ENCODE peak calls at places on chromosomes 16 and 17, in five cellular contexts. One of them, this sample, is unnamed.

GRCh38 chr17:17440938-17441730 is 35.7 kb upstream of the MED9 start:
- DNase-seq in GM12878: no peak
- DNase-seq in transverse colon: no peak
- DNase-seq in breast epithelium: no peak
- DNase-seq in endothelial cell of umbilical vein: no peak
- DNase-seq in this sample: no peak

GRCh38 chr16:15690296-15690695 is 40.3 kb downstream of the NDE1 start:
- DNase-seq in GM12878: no peak
- DNase-seq in transverse colon: no peak
- DNase-seq in breast epithelium: no peak
- DNase-seq in endothelial cell of umbilical vein: no peak
- DNase-seq in this sample: no peak

GRCh38 chr16:78715673-78716072 is 616.2 kb downstream of the WWOX start:
- DNase-seq in GM12878: no peak
- DNase-seq in transverse colon: no peak
- DNase-seq in breast epithelium: no peak
- DNase-seq in endothelial cell of umbilical vein: no peak
- DNase-seq in this sample: no peak

GRCh38 chr17:48552453-48553189 is 7.7 kb upstream of the HOXB2 start:
- DNase-seq in GM12878: no peak
- DNase-seq in transverse colon: no peak
- DNase-seq in breast epithelium: no peak
- DNase-seq in endothelial cell of umbilical vein: no peak
- DNase-seq in this sample: no peak

GRCh38 chr16:89275837-89276720 is 58.6 kb downstream of the ZNF778 start:
- DNase-seq in GM12878: no peak
- DNase-seq in transverse colon: no peak
- DNase-seq in breast epithelium: no peak
- DNase-seq in endothelial cell of umbilical vein: no peak
- DNase-seq in this sample: no peak

GRCh38 chr16:88934066-88934667 is 42.8 kb downstream of the CBFA2T3 start:
- DNase-seq in GM12878: no peak
- DNase-seq in transverse colon: no peak
- DNase-seq in breast epithelium: no peak
- DNase-seq in endothelial cell of umbilical vein: no peak
- DNase-seq in this sample: no peak

GRCh38 chr17:67829331-67829730 is 4.0 kb downstream of the BPTF start:
- DNase-seq in GM12878: peak
- DNase-seq in transverse colon: no peak
- DNase-seq in breast epithelium: no peak
- DNase-seq in endothelial cell of umbilical vein: no peak
- DNase-seq in this sample: no peak

GRCh38 chr17:50841949-50842354 is 6.6 kb downstream of the WFIKKN2 start:
- DNase-seq in GM12878: no peak
- DNase-seq in transverse colon: peak
- DNase-seq in breast epithelium: peak
- DNase-seq in endothelial cell of umbilical vein: peak
- DNase-seq in this sample: peak

GRCh38 chr17:83053779-83054451 is 25.5 kb upstream of the METRNL start:
- DNase-seq in GM12878: no peak
- DNase-seq in transverse colon: no peak
- DNase-seq in breast epithelium: no peak
- DNase-seq in endothelial cell of umbilical vein: no peak
- DNase-seq in this sample: no peak

GRCh38 chr16:52837251-52837650 is 215.4 kb downstream of the CHD9NB start:
- DNase-seq in GM12878: no peak
- DNase-seq in transverse colon: no peak
- DNase-seq in breast epithelium: no peak
- DNase-seq in endothelial cell of umbilical vein: no peak
- DNase-seq in this sample: no peak

GRCh38 chr16:4846503-4846900 is 586 bp downstream of the GLYR1 start:
- DNase-seq in GM12878: no peak
- DNase-seq in transverse colon: peak
- DNase-seq in breast epithelium: peak
- DNase-seq in endothelial cell of umbilical vein: peak
- DNase-seq in this sample: peak

GRCh38 chr16:79274197-79274596 is 326.3 kb downstream of the MAF start:
- DNase-seq in GM12878: no peak
- DNase-seq in transverse colon: no peak
- DNase-seq in breast epithelium: no peak
- DNase-seq in endothelial cell of umbilical vein: no peak
- DNase-seq in this sample: no peak

GRCh38 chr17:79033741-79034501 is 10.0 kb downstream of the C1QTNF1 start:
- DNase-seq in GM12878: no peak
- DNase-seq in transverse colon: no peak
- DNase-seq in breast epithelium: peak
- DNase-seq in endothelial cell of umbilical vein: no peak
- DNase-seq in this sample: peak

GRCh38 chr16:68289621-68290329 is 21.0 kb downstream of the SLC7A6OS start:
- DNase-seq in GM12878: peak
- DNase-seq in transverse colon: no peak
- DNase-seq in breast epithelium: no peak
- DNase-seq in endothelial cell of umbilical vein: peak
- DNase-seq in this sample: no peak

GRCh38 chr17:62790554-62790953 is 17.6 kb downstream of the MARCHF10 start:
- DNase-seq in GM12878: no peak
- DNase-seq in transverse colon: no peak
- DNase-seq in breast epithelium: no peak
- DNase-seq in endothelial cell of umbilical vein: no peak
- DNase-seq in this sample: no peak

GRCh38 chr16:80804451-80805383 is at the start of gene CDYL2:
- DNase-seq in GM12878: no peak
- DNase-seq in transverse colon: peak
- DNase-seq in breast epithelium: no peak
- DNase-seq in endothelial cell of umbilical vein: no peak
- DNase-seq in this sample: peak

GRCh38 chr17:45962221-45962972 is 36.7 kb upstream of the STH start:
- DNase-seq in GM12878: no peak
- DNase-seq in transverse colon: no peak
- DNase-seq in breast epithelium: no peak
- DNase-seq in endothelial cell of umbilical vein: no peak
- DNase-seq in this sample: no peak

GRCh38 chr17:44942456-44942855 is 5.1 kb downstream of the KIF18B start:
- DNase-seq in GM12878: no peak
- DNase-seq in transverse colon: no peak
- DNase-seq in breast epithelium: no peak
- DNase-seq in endothelial cell of umbilical vein: no peak
- DNase-seq in this sample: no peak

GRCh38 chr17:44948315-44948795 is 782 bp upstream of the KIF18B start:
- DNase-seq in GM12878: no peak
- DNase-seq in transverse colon: no peak
- DNase-seq in breast epithelium: no peak
- DNase-seq in endothelial cell of umbilical vein: no peak
- DNase-seq in this sample: no peak

GRCh38 chr17:44952946-44953475 is 5.4 kb upstream of the KIF18B start:
- DNase-seq in GM12878: no peak
- DNase-seq in transverse colon: no peak
- DNase-seq in breast epithelium: no peak
- DNase-seq in endothelial cell of umbilical vein: no peak
- DNase-seq in this sample: no peak

GRCh38 chr17:44941712-44942331 is 5.8 kb downstream of the KIF18B start:
- DNase-seq in GM12878: no peak
- DNase-seq in transverse colon: no peak
- DNase-seq in breast epithelium: no peak
- DNase-seq in endothelial cell of umbilical vein: no peak
- DNase-seq in this sample: no peak

GRCh38 chr17:44947461-44948314 is at the start of gene KIF18B:
- DNase-seq in GM12878: peak
- DNase-seq in transverse colon: peak
- DNase-seq in breast epithelium: peak
- DNase-seq in endothelial cell of umbilical vein: peak
- DNase-seq in this sample: peak
- TF ChIP-seq CTCF in GM12878: no peak
- TF ChIP-seq CTCF in transverse colon: no peak
- TF ChIP-seq CTCF in breast epithelium: no peak
- TF ChIP-seq CTCF in endothelial cell of umbilical vein: no peak
- TF ChIP-seq CTCF in this sample: no peak

GRCh38 chr16:10876799-10877341 is at the start of gene CIITA:
- DNase-seq in GM12878: peak
- DNase-seq in transverse colon: peak
- DNase-seq in breast epithelium: peak
- DNase-seq in endothelial cell of umbilical vein: no peak
- DNase-seq in this sample: no peak
- TF ChIP-seq POLR2AphosphoS5 in GM12878: peak
- TF ChIP-seq POLR2AphosphoS5 in transverse colon: no peak
- TF ChIP-seq POLR2AphosphoS5 in breast epithelium: no peak
- TF ChIP-seq POLR2AphosphoS5 in endothelial cell of umbilical vein: no peak
- TF ChIP-seq POLR2AphosphoS5 in this sample: no peak

GRCh38 chr16:66695474-66695934 is 1.0 kb downstream of the CMTM4 start:
- DNase-seq in GM12878: no peak
- DNase-seq in transverse colon: peak
- DNase-seq in breast epithelium: peak
- DNase-seq in endothelial cell of umbilical vein: no peak
- DNase-seq in this sample: peak

GRCh38 chr16:66699898-66700297 is 3.4 kb upstream of the CMTM4 start:
- DNase-seq in GM12878: no peak
- DNase-seq in transverse colon: no peak
- DNase-seq in breast epithelium: no peak
- DNase-seq in endothelial cell of umbilical vein: no peak
- DNase-seq in this sample: no peak

GRCh38 chr16:66698046-66698445 is 1.5 kb upstream of the CMTM4 start:
- DNase-seq in GM12878: no peak
- DNase-seq in transverse colon: no peak
- DNase-seq in breast epithelium: no peak
- DNase-seq in endothelial cell of umbilical vein: no peak
- DNase-seq in this sample: no peak

GRCh38 chr16:66695935-66696668 is 441 bp downstream of the CMTM4 start:
- DNase-seq in GM12878: no peak
- DNase-seq in transverse colon: peak
- DNase-seq in breast epithelium: peak
- DNase-seq in endothelial cell of umbilical vein: peak
- DNase-seq in this sample: peak

DNA sequence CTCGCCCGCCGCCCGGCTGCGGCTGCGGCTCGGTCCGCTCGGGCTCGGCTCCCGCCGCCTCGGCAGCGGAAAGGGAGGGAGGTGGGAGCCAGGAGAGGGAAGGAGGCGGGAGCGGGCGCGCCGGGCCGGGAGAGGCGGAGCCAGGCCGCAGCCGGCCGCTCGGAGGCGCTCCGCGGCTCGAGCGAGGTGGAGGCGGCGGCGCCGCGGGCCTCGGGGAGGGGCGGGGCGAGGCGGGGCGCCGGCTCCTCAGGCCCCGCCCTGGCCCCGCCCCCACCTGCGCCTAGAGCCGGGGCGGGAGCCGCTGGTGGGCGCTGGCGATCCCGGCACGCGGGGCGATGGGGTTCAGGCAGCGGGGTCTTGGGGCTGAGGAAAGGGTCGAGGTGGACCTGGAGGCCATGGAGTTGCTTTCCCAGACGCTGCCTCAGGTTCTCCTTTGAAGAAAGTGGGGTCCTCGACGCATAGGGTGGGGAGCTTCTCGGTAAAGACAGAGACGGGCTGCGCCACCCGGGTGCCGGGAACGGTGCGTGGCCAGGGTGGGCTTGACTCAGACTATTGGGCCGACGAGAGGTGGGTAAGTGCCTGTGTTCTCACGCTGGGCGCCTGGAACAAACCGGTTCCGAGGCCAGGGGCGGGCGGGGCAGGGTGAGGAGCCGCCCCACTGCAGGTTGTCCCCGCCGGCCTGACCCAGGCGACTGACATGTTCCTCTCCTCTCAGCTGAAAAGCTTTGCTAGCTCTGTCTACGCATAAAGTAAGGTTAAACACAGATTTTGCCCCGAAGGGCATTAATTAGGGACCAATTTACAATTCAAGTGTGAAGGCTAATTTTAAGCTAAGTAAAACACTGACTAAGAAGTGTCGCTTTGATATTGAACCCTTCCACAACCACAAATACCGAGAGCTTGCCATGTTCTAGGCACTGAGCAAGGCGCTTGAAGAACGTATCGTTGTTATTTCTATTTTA is at the start of gene CMTM4:
- DNase-seq in GM12878: no peak
- DNase-seq in transverse colon: peak
- DNase-seq in breast epithelium: peak
- DNase-seq in endothelial cell of umbilical vein: peak
- DNase-seq in this sample: peak
- TF ChIP-seq CTCF in GM12878: no peak
- TF ChIP-seq CTCF in transverse colon: no peak
- TF ChIP-seq CTCF in breast epithelium: no peak
- TF ChIP-seq CTCF in endothelial cell of umbilical vein: peak
- TF ChIP-seq CTCF in this sample: peak

GRCh38 chr17:80586464-80587228 is 42.0 kb downstream of the RPTOR start:
- DNase-seq in GM12878: no peak
- DNase-seq in transverse colon: no peak
- DNase-seq in breast epithelium: no peak
- DNase-seq in endothelial cell of umbilical vein: no peak
- DNase-seq in this sample: no peak
- TF ChIP-seq POLR2AphosphoS5 in GM12878: no peak
- TF ChIP-seq POLR2AphosphoS5 in transverse colon: no peak
- TF ChIP-seq POLR2AphosphoS5 in breast epithelium: no peak
- TF ChIP-seq POLR2AphosphoS5 in endothelial cell of umbilical vein: no peak
- TF ChIP-seq POLR2AphosphoS5 in this sample: no peak

GRCh38 chr16:3149630-3150345 is 15.0 kb downstream of the ZNF213 start:
- DNase-seq in GM12878: no peak
- DNase-seq in transverse colon: peak
- DNase-seq in breast epithelium: peak
- DNase-seq in endothelial cell of umbilical vein: peak
- DNase-seq in this sample: peak
- TF ChIP-seq CTCF in GM12878: peak
- TF ChIP-seq CTCF in transverse colon: peak
- TF ChIP-seq CTCF in breast epithelium: no peak
- TF ChIP-seq CTCF in endothelial cell of umbilical vein: peak
- TF ChIP-seq CTCF in this sample: no peak